ENCODE peak calls at places on chromosomes 2 and 18, in nine cellular contexts. S, W, P, N, R, F, D, O and K are unnamed samples.
A peak's percentile ranks its signal among the peaks of the same experiment; 100 is the strongest.

GRCh38 chr2:167732251-167732788 is 515.1 kb downstream of the STK39 start:
- DNase-seq in D (no peak), R (no peak), W (peak; percentile 77), N (peak; percentile 61), P (no peak), S (no peak), F (no peak), O (no peak), K (no peak)

GRCh38 chr18:57780318-57781127 is 22.6 kb downstream of the ATP8B1 start:
- DNase-seq in N (peak; percentile 62), P (no peak), W (no peak), R (peak; percentile 57), F (no peak), S (no peak), O (peak; percentile 44), D (no peak), K (no peak)

GRCh38 chr2:237200462-237200861 is 114.8 kb downstream of the COPS8 start:
- DNase-seq in D (no peak), N (no peak), W (no peak), P (no peak), O (no peak), F (no peak), S (no peak), R (no peak), K (no peak)

GRCh38 chr2:239391286-239392071 is 9.3 kb downstream of the HDAC4 start:
- DNase-seq in O (no peak), D (no peak), N (no peak), W (no peak), F (no peak), P (no peak), S (no peak), R (no peak), K (no peak)

GRCh38 chr2:33730801-33731200 is 131.7 kb upstream of the FAM98A start:
- DNase-seq in S (no peak), F (no peak), N (no peak), D (no peak), O (no peak), R (no peak), W (no peak), P (no peak), K (no peak)

GRCh38 chr2:100065029-100065428 is 77.4 kb downstream of the AFF3 start:
- DNase-seq in F (no peak), W (no peak), R (no peak), S (no peak), N (no peak), O (no peak), D (no peak), P (no peak), K (no peak)

GRCh38 chr18:72543362-72544055 is 633 bp downstream of the CBLN2 start:
- DNase-seq in O (no peak), R (no peak), D (no peak), S (peak; percentile 53), W (no peak), F (no peak), P (no peak), N (peak; percentile 26), K (no peak)

GRCh38 chr2:117058366-117058765 is 756.1 kb upstream of the DDX18 start:
- DNase-seq in S (no peak), O (no peak), W (no peak), F (no peak), R (no peak), P (no peak), N (no peak), D (no peak), K (no peak)

GRCh38 chr18:46867471-46868170 is 49.7 kb downstream of the PIAS2 start:
- DNase-seq in D (no peak), R (no peak), O (no peak), N (no peak), W (peak; percentile 51), S (no peak), P (no peak), F (no peak), K (no peak)